ENCODE peak calls at places on chromosomes 11 and 22, in five cellular contexts. A is lower lobe of right lung, G is H1, D is GM13977, O is brain microvascular endothelial cell. V is an unnamed sample.

GRCh38 chr11:97247601-97248000 is 857.8 kb downstream of the JRKL start:
- DNase-seq in A (no peak), G (no peak), D (no peak), O (no peak), V (no peak)

GRCh38 chr11:21659961-21660360 is 532.9 kb upstream of the ANO5 start:
- DNase-seq in A (no peak), G (no peak), D (no peak), O (no peak), V (no peak)

GRCh38 chr11:110891411-110891810 is 179.2 kb upstream of the ARHGAP20 start:
- DNase-seq in A (no peak), G (no peak), D (no peak), O (peak), V (no peak)

GRCh38 chr22:42964994-42965699 is 49.8 kb downstream of the PACSIN2 start:
- DNase-seq in A (no peak), G (no peak), D (peak), O (peak), V (no peak)

GRCh38 chr11:8928981-8929615 is 3.6 kb downstream of the C11orf16 start:
- DNase-seq in A (no peak), G (no peak), D (no peak), O (no peak), V (no peak)

GRCh38 chr11:8772571-8772970 is 90.0 kb downstream of the RPL27A start:
- DNase-seq in A (no peak), G (no peak), D (no peak), O (no peak), V (no peak)

GRCh38 chr11:75562836-75563484 is 907 bp downstream of the SERPINH1 start:
- DNase-seq in A (no peak), G (peak), D (no peak), O (peak), V (no peak)

GRCh38 chr11:69867076-69868002 is 48.1 kb upstream of the FGF3 start:
- DNase-seq in A (no peak), G (no peak), D (no peak), O (peak), V (no peak)

GRCh38 chr11:83006877-83007330 is 64.8 kb downstream of the RAB30 start:
- DNase-seq in A (no peak), G (no peak), D (peak), O (no peak), V (no peak)

GRCh38 chr11:71244116-71244815 is 8.1 kb downstream of the SHANK2 start:
- DNase-seq in A (no peak), G (no peak), D (no peak), O (no peak), V (no peak)

GRCh38 chr22:50620861-50621490 is 7.0 kb downstream of the ARSA start:
- DNase-seq in A (no peak), G (no peak), D (peak), O (no peak), V (peak)

GRCh38 chr11:12354750-12355545 is 22.4 kb upstream of the PARVA start:
- DNase-seq in A (no peak), G (no peak), D (no peak), O (no peak), V (peak)

GRCh38 chr11:7501251-7501650 is 12.5 kb upstream of the PPFIBP2 start:
- DNase-seq in A (no peak), G (no peak), D (no peak), O (no peak), V (no peak)

GRCh38 chr11:110173775-110174644 is 80.8 kb downstream of the ZC3H12C start:
- DNase-seq in A (peak), G (peak), D (peak), O (peak), V (peak)

GRCh38 chr22:37818397-37819099 is 4.6 kb upstream of the GALR3 start:
- DNase-seq in A (peak), G (peak), D (peak), O (peak), V (peak)

GRCh38 chr11:102295045-102295444 is 22.2 kb upstream of the BIRC3 start:
- DNase-seq in A (no peak), G (no peak), D (no peak), O (no peak), V (no peak)

GRCh38 chr11:102289510-102290078 is 27.7 kb upstream of the BIRC3 start:
- DNase-seq in A (no peak), G (no peak), D (no peak), O (no peak), V (no peak)

GRCh38 chr11:102291831-102292230 is 25.5 kb upstream of the BIRC3 start:
- DNase-seq in A (no peak), G (no peak), D (no peak), O (no peak), V (no peak)

GRCh38 chr11:102292951-102293350 is 24.3 kb upstream of the BIRC3 start:
- DNase-seq in A (no peak), G (no peak), D (no peak), O (no peak), V (no peak)

DNA sequence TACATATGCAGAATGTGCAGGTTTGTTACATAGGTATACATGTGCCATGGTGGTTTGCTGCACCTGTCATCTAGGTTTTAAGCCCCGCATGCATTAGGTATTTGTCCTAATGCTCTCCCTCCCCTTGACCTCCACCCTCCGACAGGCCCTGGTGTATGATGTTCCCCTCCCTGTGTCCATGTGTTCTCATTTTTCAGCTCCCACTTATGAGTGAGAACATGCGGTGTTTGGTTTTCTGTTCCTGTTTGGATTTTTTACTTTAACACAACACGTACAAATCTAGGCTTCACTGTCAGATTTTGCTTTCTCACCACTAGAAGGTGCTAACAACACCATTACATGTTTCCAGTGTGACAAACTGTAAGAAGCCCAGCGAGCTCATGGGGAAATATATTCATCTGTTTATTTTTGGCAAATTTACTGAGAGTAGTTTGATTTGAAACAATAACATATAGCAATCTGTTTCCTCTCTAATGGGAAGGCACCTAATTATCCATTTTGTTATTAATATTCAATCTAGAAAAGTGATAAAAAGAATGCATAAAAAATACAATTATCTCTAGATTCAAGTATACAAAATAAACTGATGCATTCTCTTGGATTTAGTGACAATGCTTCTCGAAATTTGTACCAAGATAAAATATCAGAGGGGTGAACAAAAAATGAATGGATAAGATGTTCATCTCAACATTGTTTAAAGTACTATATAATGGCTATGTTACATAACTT is 23.2 kb upstream of the BIRC3 start:
- DNase-seq in A (no peak), G (no peak), D (peak), O (peak), V (no peak)
- TF ChIP-seq CTCF in A (peak), G (no peak), D (peak), O (peak), V (peak)

DNA sequence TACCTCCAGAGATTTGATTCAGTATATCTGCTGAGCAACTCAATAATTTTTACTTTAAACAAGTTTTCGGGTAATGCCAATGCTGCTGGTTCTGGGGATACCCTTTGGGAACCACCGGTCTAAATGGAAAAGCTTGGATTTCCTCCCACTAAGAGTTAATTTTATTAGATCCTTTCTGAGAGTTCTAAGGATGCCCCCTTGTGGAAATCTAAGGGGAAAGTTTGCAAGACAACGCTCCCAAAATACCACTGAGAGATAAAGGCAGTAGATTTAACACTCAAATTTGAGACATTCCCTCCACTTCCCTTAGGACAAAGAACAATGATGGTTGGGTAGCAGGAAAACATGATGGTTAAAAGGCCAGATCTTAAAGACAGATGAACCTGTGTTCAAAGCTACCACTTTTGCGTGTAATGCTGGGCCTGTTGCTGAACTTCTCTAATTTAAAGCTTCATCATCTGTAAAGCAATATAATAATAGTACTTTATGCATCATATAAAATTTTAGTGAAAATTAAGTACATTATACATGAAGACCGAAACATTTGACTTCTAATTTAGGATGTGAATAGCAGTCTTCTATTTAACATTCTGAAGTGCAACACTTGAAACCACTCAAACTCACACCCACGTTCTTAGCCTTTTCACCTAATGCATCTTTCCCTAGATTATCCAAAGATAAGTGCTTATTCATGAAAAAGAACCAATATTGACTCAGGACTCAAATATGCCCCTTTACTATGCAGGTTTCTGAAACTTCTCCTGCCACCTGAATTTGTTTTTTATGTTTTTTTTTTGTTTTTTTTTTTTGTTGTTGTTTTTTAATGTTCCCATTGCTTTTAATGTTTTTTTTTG is 110.1 kb upstream of the LUZP2 start:
- DNase-seq in A (no peak), G (no peak), D (no peak), O (peak), V (no peak)
- TF ChIP-seq CTCF in A (peak), G (no peak), D (peak), O (peak), V (peak)

DNA sequence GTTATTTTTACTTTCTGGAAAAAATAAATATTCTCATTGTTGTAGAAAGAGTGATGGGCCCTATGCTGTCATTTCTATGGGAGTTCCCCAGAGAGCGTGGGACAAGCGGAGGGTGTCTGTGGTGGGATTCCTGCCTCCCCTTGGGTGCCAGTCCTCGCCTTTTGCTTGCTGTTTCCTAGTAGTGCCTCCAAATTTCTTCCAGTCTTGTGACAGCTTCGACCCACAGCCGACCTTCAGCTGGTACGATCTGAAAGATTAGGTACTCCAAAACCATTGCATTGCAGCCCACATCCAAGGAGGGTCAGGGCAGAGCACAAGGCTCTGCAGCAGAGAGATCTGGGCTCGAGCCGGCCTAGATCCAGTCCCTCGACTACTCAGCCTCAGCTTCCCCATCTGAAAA is 58.9 kb upstream of the EMID1 start:
- DNase-seq in A (no peak), G (no peak), D (no peak), O (no peak), V (no peak)
- TF ChIP-seq CTCF in A (no peak), G (no peak), D (no peak), O (no peak), V (no peak)

GRCh38 chr11:100205926-100206325 is 481.2 kb upstream of the ARHGAP42 start:
- DNase-seq in A (no peak), G (no peak), D (no peak), O (no peak), V (no peak)

GRCh38 chr11:100203789-100204188 is 483.3 kb upstream of the ARHGAP42 start:
- DNase-seq in A (no peak), G (no peak), D (no peak), O (no peak), V (no peak)

DNA sequence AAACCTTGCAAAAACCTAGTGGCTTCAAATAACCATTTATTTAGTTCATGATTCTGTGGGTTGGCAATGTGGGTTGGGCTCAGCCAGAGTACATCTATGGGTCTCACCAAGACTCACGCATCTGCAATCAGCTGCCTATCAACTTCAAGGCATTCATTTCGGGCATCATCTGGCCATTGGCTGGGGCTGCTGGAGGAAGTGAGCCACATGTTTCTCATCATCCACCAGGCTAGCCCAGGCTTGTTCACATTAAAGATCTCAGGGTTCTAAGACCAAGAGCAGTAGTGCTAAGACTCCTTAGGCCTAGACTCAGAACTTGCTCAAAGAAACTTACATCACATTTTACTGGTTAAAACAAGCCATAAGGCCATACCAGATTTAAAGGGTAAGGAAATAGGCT is 478.9 kb upstream of the ARHGAP42 start:
- DNase-seq in A (no peak), G (no peak), D (no peak), O (no peak), V (no peak)
- TF ChIP-seq CTCF in A (no peak), G (no peak), D (no peak), O (no peak), V (no peak)